ENCODE peak calls at places on chromosomes 5 and 9, in five cellular contexts. C is IMR-90, R is NCI-H460, B is endothelial cell, J is NCI-H1105 treated with DMSO at 0.1 percent for 48 hours. F is an unnamed sample.

GRCh38 chr9:95572370-95573151 is 55.8 kb upstream of the PTCH1 start:
- DNase-seq in C (no peak), R (no peak), B (no peak), J (no peak), F (no peak)

GRCh38 chr9:138100711-138101349 is 223.2 kb downstream of the CACNA1B start:
- DNase-seq in C (no peak), R (no peak), B (peak; percentile 46), J (no peak), F (no peak)

GRCh38 chr9:123269316-123269715 is 930 bp upstream of the STRBP start:
- DNase-seq in C (no peak), R (no peak), B (no peak), J (no peak), F (no peak)

GRCh38 chr5:20340123-20340522 is 352.1 kb upstream of the CDH18 start:
- DNase-seq in C (no peak), R (no peak), B (no peak), J (no peak), F (no peak)

GRCh38 chr5:143110591-143110990 is 292.9 kb downstream of the NR3C1 start:
- DNase-seq in C (peak; percentile 18), R (no peak), B (no peak), J (no peak), F (no peak)

GRCh38 chr9:136705564-136705963 is 6.8 kb upstream of the DIPK1B start:
- DNase-seq in C (peak; percentile 47), R (no peak), B (no peak), J (no peak), F (no peak)

GRCh38 chr9:7536310-7536939 is 263.2 kb downstream of the DMAC1 start:
- DNase-seq in C (peak; percentile 56), R (peak; percentile 18), B (peak; percentile 52), J (peak; percentile 39), F (peak; percentile 52)

GRCh38 chr9:109632817-109633216 is 134.7 kb upstream of the PTPN3 start:
- DNase-seq in C (no peak), R (no peak), B (no peak), J (no peak), F (no peak)

GRCh38 chr9:126604706-126605105 is 9.0 kb upstream of the LMX1B start:
- DNase-seq in C (no peak), R (no peak), B (no peak), J (no peak), F (no peak)

F was measured in NCI-H1092.